ENCODE peak calls at places on chromosomes 4 and X, in five cellular contexts. I is fibroblast of the aortic adventitia, D is left ventricle myocardium inferior, Z is choroid plexus epithelial cell, S is upper lobe of right lung. F is an unnamed sample.

GRCh38 chr4:83362492-83363329 is 28.1 kb upstream of the HPSE start:
- DNase-seq in I (peak; percentile 59), D (no peak), Z (peak; percentile 75), S (no peak), F (peak; percentile 45)

GRCh38 chrX:29661290-29661689 is 554.1 kb upstream of the MAGEB2 start:
- DNase-seq in I (peak; percentile 85), D (no peak), Z (peak; percentile 58), S (no peak), F (peak; percentile 1)

GRCh38 chrX:57925806-57926205 is 15.5 kb upstream of the ZXDA start:
- DNase-seq in I (no peak), D (no peak), Z (no peak), S (no peak), F (no peak)

GRCh38 chrX:1507511-1508463 is 29.2 kb downstream of the P2RY8 start:
- DNase-seq in I (no peak), D (no peak), Z (no peak), S (peak; percentile 67), F (no peak)

GRCh38 chrX:39811391-39811790 is 286.4 kb downstream of the BCOR start:
- DNase-seq in I (no peak), D (no peak), Z (no peak), S (no peak), F (no peak)

GRCh38 chrX:37905436-37906147 is 58.2 kb upstream of the DYNLT3 start:
- DNase-seq in I (peak; percentile 6), D (no peak), Z (peak; percentile 63), S (no peak), F (peak; percentile 0)

GRCh38 chrX:55695227-55696018 is 22.1 kb upstream of the RRAGB start:
- DNase-seq in I (no peak), D (no peak), Z (no peak), S (no peak), F (no peak)

GRCh38 chr4:158865520-158866177 is 96.8 kb downstream of the FNIP2 start:
- DNase-seq in I (no peak), D (no peak), Z (no peak), S (no peak), F (no peak)

GRCh38 chrX:151397741-151398070 is 700 bp downstream of the VMA21 start:
- DNase-seq in I (no peak), D (no peak), Z (peak; percentile 22), S (no peak), F (no peak)

GRCh38 chr4:7435411-7436095 is 823 bp upstream of the PSAPL1 start:
- DNase-seq in I (no peak), D (no peak), Z (peak; percentile 61), S (no peak), F (no peak)

GRCh38 chrX:7068939-7069367 is 78.6 kb upstream of the STS start:
- DNase-seq in I (no peak), D (no peak), Z (peak; percentile 57), S (no peak), F (no peak)

GRCh38 chr4:8267077-8267476 is 2.5 kb upstream of the HTRA3 start:
- DNase-seq in I (peak; percentile 82), D (peak; percentile 87), Z (peak; percentile 60), S (peak; percentile 88), F (peak; percentile 44)

GRCh38 chr4:54384563-54384962 is 155.5 kb downstream of the PDGFRA start:
- DNase-seq in I (peak; percentile 40), D (peak; percentile 18), Z (peak; percentile 38), S (no peak), F (peak; percentile 66)

GRCh38 chrX:121254336-121254735 is 206.9 kb downstream of the GLUD2 start:
- DNase-seq in I (peak; percentile 0), D (no peak), Z (peak; percentile 2), S (no peak), F (no peak)

GRCh38 chrX:13598877-13599276 is 29.5 kb downstream of the EGFL6 start:
- DNase-seq in I (no peak), D (no peak), Z (peak; percentile 24), S (no peak), F (no peak)

GRCh38 chrX:95056901-95057300 is 1382.9 kb downstream of the FAM133A start:
- DNase-seq in I (peak; percentile 51), D (no peak), Z (peak; percentile 57), S (no peak), F (peak; percentile 35)

GRCh38 chrX:30504309-30504708 is 73.3 kb downstream of the TASL start:
- DNase-seq in I (peak; percentile 67), D (no peak), Z (peak; percentile 57), S (no peak), F (peak; percentile 27)

GRCh38 chr4:147843162-147843561 is 111.3 kb downstream of the ARHGAP10 start:
- DNase-seq in I (no peak), D (no peak), Z (no peak), S (no peak), F (no peak)

GRCh38 chr4:26104056-26104685 is 190.2 kb downstream of the SMIM20 start:
- DNase-seq in I (no peak), D (no peak), Z (no peak), S (no peak), F (no peak)

DNA sequence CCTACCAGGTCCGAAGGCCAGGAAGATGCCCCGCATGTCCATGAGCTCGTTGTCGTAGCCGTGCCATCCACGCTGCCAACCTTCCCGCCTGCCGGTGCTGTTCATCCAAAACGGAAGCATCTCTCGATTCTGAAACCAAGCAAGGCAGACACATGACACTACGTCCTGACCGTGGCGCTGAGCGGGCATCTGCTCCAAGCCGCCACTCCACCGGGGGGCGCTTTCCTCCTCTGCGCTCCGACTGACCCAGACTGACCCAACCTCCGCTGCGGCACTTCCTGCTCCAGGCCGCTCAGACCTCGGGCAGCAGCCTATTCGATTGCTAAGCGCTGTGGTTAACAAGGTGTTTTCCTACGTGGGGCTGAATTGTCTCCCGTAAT is 120.4 kb downstream of the ENPP6 start:
- DNase-seq in I (no peak), D (peak; percentile 43), Z (no peak), S (peak; percentile 76), F (peak; percentile 9)
- H3K4me3 ChIP-seq in I (peak overlapping the region; percentile 41), D (peak overlapping the region; percentile 52), Z (no peak overlapping the region), S (peak overlapping the region; percentile 35), F (peak overlapping the region; percentile 45)

DNA sequence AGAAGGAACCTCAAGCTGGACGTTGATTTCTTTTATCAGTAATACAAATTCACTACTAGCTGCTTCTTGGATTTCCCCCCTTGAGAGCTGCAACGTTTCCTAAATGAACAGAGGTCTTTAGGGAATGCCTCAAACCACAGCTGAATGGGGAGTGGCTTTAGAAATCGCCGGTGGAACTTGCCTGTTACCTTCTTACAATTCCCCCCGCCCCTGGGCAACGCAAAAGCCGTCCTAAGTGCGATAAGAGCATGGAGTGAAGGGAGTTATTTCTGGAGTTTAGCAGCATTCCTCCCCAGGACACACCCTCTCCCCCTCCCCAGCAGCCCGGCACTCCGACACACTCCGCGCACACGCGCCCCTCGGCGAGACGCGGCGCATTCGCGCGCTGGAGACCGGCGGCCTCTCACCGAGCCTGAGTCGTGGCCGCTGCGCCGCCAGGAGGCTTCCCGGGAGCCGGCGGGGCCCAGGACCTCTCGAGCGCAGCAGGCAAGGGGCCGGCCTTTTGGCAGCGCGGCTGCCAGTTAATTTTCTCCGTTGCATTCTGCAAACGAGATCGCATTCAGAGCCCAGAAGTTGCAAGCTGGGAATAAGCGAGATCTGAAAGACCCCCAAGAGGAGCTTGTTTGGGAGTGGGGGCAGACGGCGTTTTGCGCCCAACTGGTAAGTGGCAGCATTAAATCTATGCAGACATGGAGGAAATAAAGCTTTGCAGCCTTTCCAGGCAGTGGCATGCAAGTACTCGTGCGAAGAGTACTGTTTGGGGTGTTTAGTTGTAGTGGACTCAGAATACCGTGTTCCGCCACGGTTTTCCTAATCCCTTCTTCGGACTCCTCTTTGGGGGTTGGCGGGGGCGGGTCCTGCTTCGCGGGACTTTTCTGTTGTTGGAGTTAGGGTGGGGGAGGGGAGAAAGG is 134.6 kb downstream of the PALLD start:
- DNase-seq in I (peak; percentile 56), D (peak; percentile 67), Z (peak; percentile 75), S (peak; percentile 85), F (peak; percentile 49)
- TF ChIP-seq CTCF in I (peak; percentile 52), D (peak; percentile 66), Z (peak; percentile 43), S (peak; percentile 35), F (peak; percentile 28)

GRCh38 chrX:70444326-70445196 is at the start of gene DLG3:
- DNase-seq in I (peak; percentile 50), D (no peak), Z (peak; percentile 55), S (no peak), F (peak; percentile 28)
- H3K4me3 ChIP-seq in I (peak within 1 kb of the TSS; percentile 44), D (peak within 1 kb of the TSS; percentile 51), Z (no peak within 1 kb of the TSS), S (peak within 1 kb of the TSS; percentile 10), F (no peak within 1 kb of the TSS)

GRCh38 chrX:112731793-112732192 is 52.1 kb upstream of the LHFPL1 start:
- DNase-seq in I (peak; percentile 24), D (no peak), Z (peak; percentile 12), S (no peak), F (peak; percentile 30)
- TF ChIP-seq CTCF in I (peak; percentile 32), D (peak; percentile 26), Z (peak; percentile 23), S (no peak), F (peak; percentile 48)

F was measured in AG10803.